ENCODE peak calls at places on chromosomes 6 and 20, in four cellular contexts. G is ovary, H is lower leg skin, R is AG04450. S is an unnamed sample.

GRCh38 chr6:83615025-83615999 is 93.6 kb downstream of the SNAP91 start:
- DNase-seq in H (no peak), R (peak), G (no peak), S (peak)

GRCh38 chr20:24699321-24700165 is 230.1 kb downstream of the SYNDIG1 start:
- DNase-seq in H (peak), R (no peak), G (no peak), S (no peak)

GRCh38 chr6:152004036-152004566 is 196.6 kb downstream of the ESR1 start:
- DNase-seq in R (no peak), H (no peak), G (no peak), S (no peak)

GRCh38 chr6:27791182-27791939 is 120.8 kb downstream of the OR2B2 start:
- DNase-seq in R (no peak), G (peak), H (peak), S (peak)

GRCh38 chr6:2964793-2965503 is 6.4 kb downstream of the SERPINB6 start:
- DNase-seq in H (no peak), G (no peak), R (no peak), S (no peak)

GRCh38 chr20:37389241-37389747 is 43.4 kb downstream of the SRC start:
- DNase-seq in R (no peak), H (no peak), G (no peak), S (no peak)

GRCh38 chr20:56343861-56344381 is 14.9 kb upstream of the FAM210B start:
- DNase-seq in G (peak), H (no peak), R (no peak), S (peak)

GRCh38 chr20:59806578-59806975 is 126.9 kb downstream of the SYCP2 start:
- DNase-seq in R (no peak), H (no peak), G (no peak), S (no peak)

GRCh38 chr6:116381000-116381399 is 10.3 kb downstream of the DSE start:
- DNase-seq in R (no peak), G (no peak), H (no peak), S (no peak)

DNA sequence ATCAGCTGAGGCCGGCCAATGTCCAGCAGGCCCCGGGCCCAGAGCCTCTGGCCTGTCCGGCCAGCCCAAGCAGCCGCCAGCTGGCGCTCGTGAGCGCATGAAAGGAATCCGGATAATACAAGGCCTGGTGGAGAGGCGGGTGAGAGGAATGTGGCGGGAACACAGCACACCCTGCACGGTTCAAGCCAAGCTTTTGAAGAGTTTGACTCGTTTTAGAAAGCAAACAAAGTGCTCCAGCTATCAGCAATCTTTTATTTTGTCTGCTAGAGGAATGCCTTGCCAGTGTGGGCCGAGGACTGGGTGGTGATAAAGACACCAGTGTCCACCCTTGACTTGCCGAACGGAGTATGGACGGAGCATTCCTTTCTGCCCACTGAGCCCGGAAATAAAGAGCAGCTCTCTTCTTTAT is 9.3 kb upstream of the NEDD9 start:
- DNase-seq in R (no peak), G (peak), H (no peak), S (peak)
- TF ChIP-seq CTCF in R (peak), G (peak), H (no peak), S (peak)

GRCh38 chr20:40797425-40797824 is 108.4 kb upstream of the MAFB start:
- DNase-seq in R (no peak), H (no peak), G (no peak), S (no peak)
- TF ChIP-seq CTCF in R (peak), H (no peak), G (no peak), S (peak)

DNA sequence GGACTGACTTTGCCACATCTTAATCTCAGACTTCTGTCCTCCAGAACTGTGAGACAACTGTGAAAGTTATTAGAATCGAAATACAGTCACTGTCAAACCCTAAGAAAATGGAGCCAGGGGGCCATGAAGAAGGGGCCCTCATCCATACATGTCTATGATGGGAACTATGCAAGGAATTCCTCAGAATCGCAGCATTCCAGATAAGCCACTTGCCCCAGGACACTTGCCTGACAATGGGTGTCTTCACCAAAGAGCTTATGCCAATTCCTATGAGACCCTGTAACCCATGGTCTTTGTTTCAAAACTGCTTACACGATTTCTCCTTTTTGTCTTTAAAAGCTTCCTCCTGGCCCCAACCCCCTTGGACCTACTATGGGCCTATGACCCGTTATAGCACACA is 90.4 kb upstream of the FOXP4 start:
- DNase-seq in H (no peak), R (no peak), G (no peak), S (no peak)
- TF ChIP-seq CTCF in H (no peak), R (no peak), G (no peak), S (no peak)

GRCh38 chr20:45863543-45864470 is 6.4 kb downstream of the ZSWIM3 start:
- DNase-seq in H (no peak), R (no peak), G (peak), S (no peak)

GRCh38 chr20:45872626-45873025 is 8.4 kb upstream of the ZSWIM1 start:
- DNase-seq in R (no peak), H (no peak), G (no peak), S (no peak)

GRCh38 chr20:45867811-45868176 is 10.4 kb downstream of the ZSWIM3 start:
- DNase-seq in G (no peak), H (no peak), R (no peak), S (no peak)

GRCh38 chr20:45866454-45866853 is 9.0 kb downstream of the ZSWIM3 start:
- DNase-seq in G (peak), H (no peak), R (no peak), S (no peak)

GRCh38 chr20:45867129-45867810 is 9.9 kb downstream of the ZSWIM3 start:
- DNase-seq in R (no peak), G (peak), H (no peak), S (no peak)
- TF ChIP-seq CTCF in R (no peak), G (no peak), H (no peak), S (no peak)

GRCh38 chr6:142336787-142337186 is 35.0 kb downstream of the ADGRG6 start:
- DNase-seq in G (no peak), H (no peak), R (no peak), S (no peak)
- TF ChIP-seq CTCF in G (no peak), H (no peak), R (no peak), S (no peak)